ENCODE peak calls at places on chromosomes 4 and X, in four cellular contexts. F, E, G and N are unnamed samples.

GRCh38 chr4:173490256-173490655 is 39.8 kb downstream of the HAND2 start:
- DNase-seq in F (no peak), E (no peak), G (no peak), N (no peak)

GRCh38 chr4:169485791-169486742 is 126.3 kb downstream of the NEK1 start:
- DNase-seq in F (peak), E (peak), G (no peak), N (no peak)

GRCh38 chrX:66110112-66110511 is 53.9 kb upstream of the HEPH start:
- DNase-seq in F (peak), E (peak), G (no peak), N (no peak)

GRCh38 chr4:577499-578450 is 1.7 kb upstream of the TMEM271 start:
- DNase-seq in F (no peak), E (peak), G (no peak), N (no peak)

GRCh38 chr4:3257691-3258482 is 8.9 kb downstream of the MSANTD1 start:
- DNase-seq in F (no peak), E (peak), G (peak), N (peak)

GRCh38 chr4:103429283-103429682 is 231.1 kb upstream of the CENPE start:
- DNase-seq in F (peak), E (no peak), G (no peak), N (no peak)

GRCh38 chr4:76969941-76970529 is 20.5 kb downstream of the SEPTIN11 start:
- DNase-seq in F (no peak), E (no peak), G (no peak), N (no peak)

GRCh38 chr4:8612646-8613045 is 20.1 kb downstream of the CPZ start:
- DNase-seq in F (no peak), E (no peak), G (no peak), N (no peak)

GRCh38 chr4:21470531-21470930 is 478.0 kb downstream of the KCNIP4 start:
- DNase-seq in F (no peak), E (peak), G (no peak), N (no peak)

GRCh38 chr4:141133146-141134006 is at the start of gene RNF150:
- DNase-seq in F (peak), E (peak), G (peak), N (peak)

GRCh38 chr4:114599231-114600065 is 841 bp downstream of the UGT8 start:
- DNase-seq in F (no peak), E (peak), G (no peak), N (no peak)

GRCh38 chr4:89438102-89438831 is 130.7 kb upstream of the GPRIN3 start:
- DNase-seq in F (peak), E (peak), G (no peak), N (no peak)

GRCh38 chrX:55451626-55451989 is 319 bp upstream of the MAGEH1 start:
- DNase-seq in F (no peak), E (no peak), G (no peak), N (no peak)

GRCh38 chr4:172674811-172675210 is 493.8 kb upstream of the GALNT7 start:
- DNase-seq in F (no peak), E (no peak), G (no peak), N (no peak)

GRCh38 chrX:13197961-13198761 is 121.7 kb downstream of the ATXN3L start:
- DNase-seq in F (no peak), E (no peak), G (no peak), N (no peak)

GRCh38 chrX:22032084-22032483 is at the start of gene PHEX:
- DNase-seq in F (no peak), E (no peak), G (no peak), N (no peak)

GRCh38 chrX:150635952-150636351 is 57.2 kb upstream of the MTMR1 start:
- DNase-seq in F (peak), E (peak), G (no peak), N (no peak)

GRCh38 chr4:90546114-90546513 is 418.9 kb downstream of the CCSER1 start:
- DNase-seq in F (no peak), E (no peak), G (no peak), N (no peak)

GRCh38 chr4:6404611-6405416 is 67.6 kb downstream of the PPP2R2C start:
- DNase-seq in F (no peak), E (no peak), G (no peak), N (no peak)

GRCh38 chr4:6090936-6091335 is 72.7 kb upstream of the C4orf50 start:
- DNase-seq in F (no peak), E (no peak), G (no peak), N (no peak)

GRCh38 chr4:19961092-19961491 is 290.6 kb upstream of the SLIT2 start:
- DNase-seq in F (no peak), E (peak), G (no peak), N (no peak)

GRCh38 chr4:114250439-114250891 is 271.0 kb upstream of the ARSJ start:
- DNase-seq in F (no peak), E (peak), G (no peak), N (no peak)

GRCh38 chr4:174314770-174315169 is 31.1 kb downstream of the CEP44 start:
- DNase-seq in F (peak), E (peak), G (no peak), N (no peak)

GRCh38 chrX:125205918-125206665 is 113.6 kb upstream of the TEX13C start:
- DNase-seq in F (peak), E (no peak), G (no peak), N (no peak)
- H3K4me3 ChIP-seq in F (peak), E (peak), G (peak), N (peak)

DNA sequence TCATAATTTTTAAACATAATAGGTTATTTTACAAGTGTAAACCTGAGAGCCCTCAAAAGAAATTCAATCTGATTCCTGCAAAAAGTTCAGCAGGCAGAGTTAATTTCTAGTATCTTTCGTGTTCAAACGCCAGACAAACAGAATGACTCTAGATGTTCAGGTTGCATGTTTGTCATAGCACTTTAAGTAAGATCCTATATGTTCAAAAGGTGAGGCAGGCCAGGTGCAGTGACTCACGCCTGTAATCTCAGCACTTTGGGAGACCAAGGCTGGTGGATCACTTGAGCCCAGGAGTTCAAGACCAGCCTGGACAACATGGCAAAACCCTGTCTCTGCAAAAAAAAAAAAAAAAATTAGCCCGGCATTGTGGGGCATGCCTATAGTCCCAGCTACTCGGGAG is 1.1 kb upstream of the RASSF6 start:
- DNase-seq in F (no peak), E (no peak), G (no peak), N (no peak)
- H3K27ac ChIP-seq in F (peak), E (no peak), G (no peak), N (no peak)

DNA sequence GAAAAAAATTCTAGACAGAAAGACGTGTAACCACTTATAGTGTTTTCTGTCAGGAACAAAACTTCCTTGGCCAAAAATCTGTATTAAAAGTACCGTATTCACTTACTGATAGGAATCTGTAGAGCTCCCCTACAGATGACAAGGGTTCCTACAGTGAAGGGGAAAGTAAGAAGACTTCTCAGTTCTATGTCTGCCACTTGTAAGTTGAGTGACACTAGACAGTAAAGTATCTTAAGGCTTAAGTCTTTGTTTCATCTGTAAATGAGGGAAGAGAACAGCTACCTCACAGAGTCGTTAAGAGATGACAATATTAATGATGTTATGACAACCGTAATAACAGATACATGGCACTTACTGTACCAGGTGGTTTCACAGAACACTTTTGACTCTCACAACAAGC is 3.3 kb downstream of the COQ2 start:
- DNase-seq in F (peak), E (no peak), G (no peak), N (no peak)
- H3K4me3 ChIP-seq in F (no peak), E (no peak), G (no peak), N (no peak)

GRCh38 chr4:86249074-86249473 is 110.8 kb downstream of the MAPK10 start:
- DNase-seq in F (no peak), E (no peak), G (no peak), N (no peak)
- H3K27ac ChIP-seq in F (no peak), E (no peak), G (no peak), N (no peak)

GRCh38 chr4:151541438-151542071 is 132.6 kb downstream of the FHIP1A start:
- DNase-seq in F (peak), E (peak), G (no peak), N (no peak)
- H3K4me3 ChIP-seq in F (no peak), E (no peak), G (no peak), N (no peak)

GRCh38 chr4:53016099-53016498 is 154.0 kb downstream of the RASL11B start:
- DNase-seq in F (no peak), E (no peak), G (no peak), N (no peak)
- H3K27ac ChIP-seq in F (no peak), E (no peak), G (no peak), N (peak)

GRCh38 chr4:22712105-22712504 is 19.4 kb downstream of the GBA3 start:
- DNase-seq in F (no peak), E (no peak), G (no peak), N (no peak)

GRCh38 chr4:22712541-22712940 is 19.8 kb downstream of the GBA3 start:
- DNase-seq in F (no peak), E (no peak), G (no peak), N (no peak)

GRCh38 chr4:22707390-22707789 is 14.7 kb downstream of the GBA3 start:
- DNase-seq in F (no peak), E (no peak), G (no peak), N (no peak)

GRCh38 chr4:22713841-22714240 is 21.1 kb downstream of the GBA3 start:
- DNase-seq in F (no peak), E (no peak), G (no peak), N (no peak)

GRCh38 chr4:22708961-22709360 is 16.2 kb downstream of the GBA3 start:
- DNase-seq in F (no peak), E (no peak), G (no peak), N (no peak)
- H3K4me3 ChIP-seq in F (no peak), E (no peak), G (no peak), N (no peak)